ENCODE peak calls at places on chromosomes 2 and 18, in five cellular contexts. One of them, this sample, is unnamed.

GRCh38 chr2:29786361-29786760 is 135.0 kb downstream of the ALK start:
- DNase-seq in Calu3: peak
- DNase-seq in RWPE1: no peak
- DNase-seq in stimulated activated CD8-positive, alpha-beta memory T cell treated with anti-CD3 and anti-CD28 coated beads, Interleukin-4, amount 100 ng/mL, for 1 hour: no peak
- DNase-seq in iris pigment epithelial cell: no peak
- DNase-seq in this sample: no peak

GRCh38 chr2:239259603-239260298 is 141.1 kb downstream of the HDAC4 start:
- DNase-seq in Calu3: no peak
- DNase-seq in stimulated activated CD8-positive, alpha-beta memory T cell treated with anti-CD3 and anti-CD28 coated beads, Interleukin-4, amount 100 ng/mL, for 1 hour: no peak
- DNase-seq in RWPE1: no peak
- DNase-seq in iris pigment epithelial cell: no peak
- DNase-seq in this sample: no peak

GRCh38 chr2:98664323-98664722 is 55.9 kb downstream of the UNC50 start:
- DNase-seq in iris pigment epithelial cell: peak
- DNase-seq in stimulated activated CD8-positive, alpha-beta memory T cell treated with anti-CD3 and anti-CD28 coated beads, Interleukin-4, amount 100 ng/mL, for 1 hour: no peak
- DNase-seq in RWPE1: peak
- DNase-seq in Calu3: peak
- DNase-seq in this sample: no peak

GRCh38 chr2:129092871-129093385 is 774.3 kb upstream of the HS6ST1 start:
- DNase-seq in Calu3: no peak
- DNase-seq in iris pigment epithelial cell: no peak
- DNase-seq in RWPE1: no peak
- DNase-seq in stimulated activated CD8-positive, alpha-beta memory T cell treated with anti-CD3 and anti-CD28 coated beads, Interleukin-4, amount 100 ng/mL, for 1 hour: no peak
- DNase-seq in this sample: no peak

GRCh38 chr2:52365946-52366345 is 1334.0 kb upstream of the NRXN1 start:
- DNase-seq in stimulated activated CD8-positive, alpha-beta memory T cell treated with anti-CD3 and anti-CD28 coated beads, Interleukin-4, amount 100 ng/mL, for 1 hour: no peak
- DNase-seq in iris pigment epithelial cell: no peak
- DNase-seq in RWPE1: no peak
- DNase-seq in Calu3: no peak
- DNase-seq in this sample: no peak

GRCh38 chr2:151965884-151966283 is 133.0 kb downstream of the CACNB4 start:
- DNase-seq in Calu3: no peak
- DNase-seq in stimulated activated CD8-positive, alpha-beta memory T cell treated with anti-CD3 and anti-CD28 coated beads, Interleukin-4, amount 100 ng/mL, for 1 hour: no peak
- DNase-seq in iris pigment epithelial cell: no peak
- DNase-seq in RWPE1: no peak
- DNase-seq in this sample: no peak

GRCh38 chr2:181517685-181518301 is 60.6 kb downstream of the ITGA4 start:
- DNase-seq in RWPE1: peak
- DNase-seq in iris pigment epithelial cell: peak
- DNase-seq in Calu3: no peak
- DNase-seq in stimulated activated CD8-positive, alpha-beta memory T cell treated with anti-CD3 and anti-CD28 coated beads, Interleukin-4, amount 100 ng/mL, for 1 hour: no peak
- DNase-seq in this sample: no peak

GRCh38 chr2:119028327-119029174 is 86.6 kb downstream of the MARCO start:
- DNase-seq in RWPE1: peak
- DNase-seq in iris pigment epithelial cell: peak
- DNase-seq in Calu3: peak
- DNase-seq in stimulated activated CD8-positive, alpha-beta memory T cell treated with anti-CD3 and anti-CD28 coated beads, Interleukin-4, amount 100 ng/mL, for 1 hour: no peak
- DNase-seq in this sample: no peak

GRCh38 chr2:166516712-166517303 is 22.8 kb upstream of the SCN7A start:
- DNase-seq in Calu3: peak
- DNase-seq in iris pigment epithelial cell: peak
- DNase-seq in stimulated activated CD8-positive, alpha-beta memory T cell treated with anti-CD3 and anti-CD28 coated beads, Interleukin-4, amount 100 ng/mL, for 1 hour: no peak
- DNase-seq in RWPE1: no peak
- DNase-seq in this sample: no peak

GRCh38 chr2:113167115-113167932 is 6.4 kb upstream of the PSD4 start:
- DNase-seq in iris pigment epithelial cell: no peak
- DNase-seq in stimulated activated CD8-positive, alpha-beta memory T cell treated with anti-CD3 and anti-CD28 coated beads, Interleukin-4, amount 100 ng/mL, for 1 hour: no peak
- DNase-seq in Calu3: no peak
- DNase-seq in RWPE1: no peak
- DNase-seq in this sample: no peak

GRCh38 chr2:205769494-205769848 is 87.2 kb downstream of the NRP2 start:
- DNase-seq in iris pigment epithelial cell: peak
- DNase-seq in stimulated activated CD8-positive, alpha-beta memory T cell treated with anti-CD3 and anti-CD28 coated beads, Interleukin-4, amount 100 ng/mL, for 1 hour: no peak
- DNase-seq in RWPE1: no peak
- DNase-seq in Calu3: no peak
- DNase-seq in this sample: no peak

GRCh38 chr2:101328474-101329007 is 20.0 kb upstream of the RNF149 start:
- DNase-seq in Calu3: no peak
- DNase-seq in iris pigment epithelial cell: peak
- DNase-seq in stimulated activated CD8-positive, alpha-beta memory T cell treated with anti-CD3 and anti-CD28 coated beads, Interleukin-4, amount 100 ng/mL, for 1 hour: no peak
- DNase-seq in RWPE1: peak
- DNase-seq in this sample: no peak

GRCh38 chr2:107772380-107772779 is 54.3 kb upstream of the RGPD4 start:
- DNase-seq in stimulated activated CD8-positive, alpha-beta memory T cell treated with anti-CD3 and anti-CD28 coated beads, Interleukin-4, amount 100 ng/mL, for 1 hour: no peak
- DNase-seq in iris pigment epithelial cell: no peak
- DNase-seq in Calu3: no peak
- DNase-seq in RWPE1: peak
- DNase-seq in this sample: no peak

GRCh38 chr2:9610781-9611548 is 19.8 kb downstream of the YWHAQ start:
- DNase-seq in RWPE1: no peak
- DNase-seq in stimulated activated CD8-positive, alpha-beta memory T cell treated with anti-CD3 and anti-CD28 coated beads, Interleukin-4, amount 100 ng/mL, for 1 hour: no peak
- DNase-seq in Calu3: no peak
- DNase-seq in iris pigment epithelial cell: no peak
- DNase-seq in this sample: no peak

GRCh38 chr2:234550511-234551107 is 53.7 kb upstream of the ARL4C start:
- DNase-seq in stimulated activated CD8-positive, alpha-beta memory T cell treated with anti-CD3 and anti-CD28 coated beads, Interleukin-4, amount 100 ng/mL, for 1 hour: peak
- DNase-seq in Calu3: peak
- DNase-seq in iris pigment epithelial cell: peak
- DNase-seq in RWPE1: peak
- DNase-seq in this sample: no peak

GRCh38 chr2:23585218-23585945 is 200.4 kb downstream of the KLHL29 start:
- DNase-seq in stimulated activated CD8-positive, alpha-beta memory T cell treated with anti-CD3 and anti-CD28 coated beads, Interleukin-4, amount 100 ng/mL, for 1 hour: no peak
- DNase-seq in iris pigment epithelial cell: no peak
- DNase-seq in RWPE1: no peak
- DNase-seq in Calu3: no peak
- DNase-seq in this sample: no peak

GRCh38 chr2:231359484-231359883 is 36.0 kb upstream of the B3GNT7 start:
- DNase-seq in iris pigment epithelial cell: no peak
- DNase-seq in RWPE1: no peak
- DNase-seq in Calu3: no peak
- DNase-seq in stimulated activated CD8-positive, alpha-beta memory T cell treated with anti-CD3 and anti-CD28 coated beads, Interleukin-4, amount 100 ng/mL, for 1 hour: no peak
- DNase-seq in this sample: no peak

GRCh38 chr18:48808476-48808875 is 142.3 kb downstream of the SMAD7 start:
- DNase-seq in RWPE1: no peak
- DNase-seq in iris pigment epithelial cell: no peak
- DNase-seq in stimulated activated CD8-positive, alpha-beta memory T cell treated with anti-CD3 and anti-CD28 coated beads, Interleukin-4, amount 100 ng/mL, for 1 hour: no peak
- DNase-seq in Calu3: no peak
- DNase-seq in this sample: no peak

GRCh38 chr2:162153608-162154224 is 1.7 kb upstream of the GCG start:
- DNase-seq in iris pigment epithelial cell: peak
- DNase-seq in Calu3: peak
- DNase-seq in stimulated activated CD8-positive, alpha-beta memory T cell treated with anti-CD3 and anti-CD28 coated beads, Interleukin-4, amount 100 ng/mL, for 1 hour: peak
- DNase-seq in RWPE1: peak
- DNase-seq in this sample: no peak

GRCh38 chr2:190267302-190267701 is 52.3 kb downstream of the HIBCH start:
- DNase-seq in Calu3: peak
- DNase-seq in iris pigment epithelial cell: peak
- DNase-seq in stimulated activated CD8-positive, alpha-beta memory T cell treated with anti-CD3 and anti-CD28 coated beads, Interleukin-4, amount 100 ng/mL, for 1 hour: no peak
- DNase-seq in RWPE1: peak
- DNase-seq in this sample: no peak

GRCh38 chr2:61597300-61598289 is 59.4 kb upstream of the XPO1 start:
- DNase-seq in stimulated activated CD8-positive, alpha-beta memory T cell treated with anti-CD3 and anti-CD28 coated beads, Interleukin-4, amount 100 ng/mL, for 1 hour: no peak
- DNase-seq in Calu3: no peak
- DNase-seq in RWPE1: no peak
- DNase-seq in iris pigment epithelial cell: no peak
- DNase-seq in this sample: no peak

GRCh38 chr2:173062806-173063205 is 12.8 kb upstream of the MAP3K20 start:
- DNase-seq in RWPE1: peak
- DNase-seq in iris pigment epithelial cell: peak
- DNase-seq in stimulated activated CD8-positive, alpha-beta memory T cell treated with anti-CD3 and anti-CD28 coated beads, Interleukin-4, amount 100 ng/mL, for 1 hour: no peak
- DNase-seq in Calu3: no peak
- DNase-seq in this sample: no peak

GRCh38 chr2:163351966-163352365 is 383.8 kb downstream of the FIGN start:
- DNase-seq in RWPE1: no peak
- DNase-seq in stimulated activated CD8-positive, alpha-beta memory T cell treated with anti-CD3 and anti-CD28 coated beads, Interleukin-4, amount 100 ng/mL, for 1 hour: no peak
- DNase-seq in iris pigment epithelial cell: no peak
- DNase-seq in Calu3: no peak
- DNase-seq in this sample: no peak

GRCh38 chr2:42063383-42064171 is 15.8 kb downstream of the PKDCC start:
- DNase-seq in Calu3: no peak
- DNase-seq in stimulated activated CD8-positive, alpha-beta memory T cell treated with anti-CD3 and anti-CD28 coated beads, Interleukin-4, amount 100 ng/mL, for 1 hour: no peak
- DNase-seq in RWPE1: no peak
- DNase-seq in iris pigment epithelial cell: peak
- DNase-seq in this sample: no peak

GRCh38 chr2:197547163-197547900 is 31.5 kb downstream of the MOB4 start:
- DNase-seq in iris pigment epithelial cell: no peak
- DNase-seq in stimulated activated CD8-positive, alpha-beta memory T cell treated with anti-CD3 and anti-CD28 coated beads, Interleukin-4, amount 100 ng/mL, for 1 hour: no peak
- DNase-seq in RWPE1: no peak
- DNase-seq in Calu3: no peak
- DNase-seq in this sample: no peak

GRCh38 chr2:42788882-42789281 is 3.5 kb downstream of the HAAO start:
- DNase-seq in RWPE1: no peak
- DNase-seq in iris pigment epithelial cell: no peak
- DNase-seq in stimulated activated CD8-positive, alpha-beta memory T cell treated with anti-CD3 and anti-CD28 coated beads, Interleukin-4, amount 100 ng/mL, for 1 hour: no peak
- DNase-seq in Calu3: no peak
- DNase-seq in this sample: no peak

GRCh38 chr2:219099319-219099718 is 38.6 kb upstream of the IHH start:
- DNase-seq in RWPE1: no peak
- DNase-seq in Calu3: no peak
- DNase-seq in stimulated activated CD8-positive, alpha-beta memory T cell treated with anti-CD3 and anti-CD28 coated beads, Interleukin-4, amount 100 ng/mL, for 1 hour: no peak
- DNase-seq in iris pigment epithelial cell: peak
- DNase-seq in this sample: no peak

GRCh38 chr2:207044963-207045362 is 105.6 kb downstream of the CPO start:
- DNase-seq in Calu3: no peak
- DNase-seq in stimulated activated CD8-positive, alpha-beta memory T cell treated with anti-CD3 and anti-CD28 coated beads, Interleukin-4, amount 100 ng/mL, for 1 hour: no peak
- DNase-seq in iris pigment epithelial cell: no peak
- DNase-seq in RWPE1: no peak
- DNase-seq in this sample: no peak